ENCODE peak calls at places on chromosomes 6 and 20, in ten cellular contexts. R is uterus; U is H54; V is Peyer's patch; Q is CD8-positive, alpha-beta memory T cell; E is HCT116; N is AG09319; K is activated CD4-positive, alpha-beta T cell treated with anti-CD3 and anti-CD28 coated beads, Interleukin-2, amount 50 U/mL, for 48 hours; P is left lung; C is heart left ventricle. T is an unnamed sample.

GRCh38 chr20:13875265-13875811 is 90.5 kb downstream of the NDUFAF5 start:
- DNase-seq in K (no peak), R (no peak), U (no peak), P (no peak), E (no peak), Q (no peak), V (no peak), C (no peak), N (no peak), T (no peak)

GRCh38 chr6:105051941-105052471 is 95.1 kb downstream of the LIN28B start:
- DNase-seq in E (no peak), V (no peak), K (no peak), R (no peak), C (no peak), P (no peak), U (no peak), N (no peak), Q (no peak), T (no peak)

GRCh38 chr6:112933947-112934346 is 586.8 kb downstream of the RFPL4B start:
- DNase-seq in N (no peak), E (no peak), P (no peak), U (no peak), R (no peak), V (no peak), K (no peak), C (no peak), Q (no peak), T (no peak)

GRCh38 chr6:34032856-34033255 is 113.0 kb downstream of the GRM4 start:
- DNase-seq in R (no peak), E (no peak), V (no peak), U (no peak), C (no peak), N (no peak), K (no peak), P (no peak), Q (no peak), T (no peak)

GRCh38 chr6:83341765-83342164 is 89.1 kb downstream of the ME1 start:
- DNase-seq in V (no peak), C (no peak), U (no peak), N (no peak), R (no peak), K (no peak), P (no peak), E (no peak), Q (no peak), T (no peak)

GRCh38 chr6:42251911-42252637 is 34.4 kb upstream of the MRPS10 start:
- DNase-seq in R (peak), C (peak), V (no peak), K (no peak), N (peak), U (no peak), P (peak), E (no peak), Q (no peak), T (peak)

GRCh38 chr20:25543068-25543467 is 42.3 kb downstream of the NINL start:
- DNase-seq in E (no peak), K (no peak), Q (no peak), N (no peak), P (no peak), V (no peak), U (no peak), C (no peak), R (no peak), T (no peak)

GRCh38 chr20:48718914-48719578 is 108.8 kb downstream of the PREX1 start:
- DNase-seq in K (peak), P (peak), E (no peak), C (no peak), N (no peak), V (peak), U (no peak), R (no peak), Q (peak), T (no peak)

GRCh38 chr20:675453-676314 is at the start of gene SCRT2:
- DNase-seq in N (peak), K (peak), R (peak), C (peak), U (peak), V (peak), P (peak), Q (peak), E (no peak), T (peak)

GRCh38 chr6:20367716-20368485 is 33.8 kb upstream of the E2F3 start:
- DNase-seq in E (no peak), C (no peak), K (peak), P (no peak), N (no peak), Q (no peak), U (no peak), V (no peak), R (no peak), T (no peak)

T was measured in Right ventricle myocardium superior.